ENCODE peak calls at places on chromosomes 7 and 10, in six cellular contexts. One of them, this sample, is unnamed. For H3K79me1, the result is how much of the 10 kb centered on the place peaks cover.

GRCh38 chr10:68561804-68562649 is 1.9 kb downstream of the TET1 start:
- DNase-seq in mesendoderm: peak
- DNase-seq in IMR-90: no peak
- DNase-seq in H1: no peak
- DNase-seq in neuronal stem cell: peak
- DNase-seq in trophoblast cell: peak
- DNase-seq in this sample: peak

GRCh38 chr7:22990588-22990949 is 23.4 kb downstream of the HYCC1 start:
- DNase-seq in trophoblast cell: no peak
- DNase-seq in H1: no peak
- DNase-seq in mesendoderm: peak
- DNase-seq in neuronal stem cell: no peak
- DNase-seq in IMR-90: peak
- DNase-seq in this sample: peak

GRCh38 chr10:132407846-132408278 is 10.9 kb downstream of the PWWP2B start:
- DNase-seq in trophoblast cell: peak
- DNase-seq in IMR-90: peak
- DNase-seq in neuronal stem cell: no peak
- DNase-seq in mesendoderm: peak
- DNase-seq in H1: no peak
- DNase-seq in this sample: peak

GRCh38 chr10:132859084-132859855 is 73.3 kb upstream of the NKX6-2 start:
- DNase-seq in mesendoderm: no peak
- DNase-seq in neuronal stem cell: no peak
- DNase-seq in H1: no peak
- DNase-seq in IMR-90: no peak
- DNase-seq in trophoblast cell: no peak
- DNase-seq in this sample: no peak

GRCh38 chr7:5528815-5529442 is 105.3 kb upstream of the TNRC18 start:
- DNase-seq in IMR-90: no peak
- DNase-seq in neuronal stem cell: no peak
- DNase-seq in H1: no peak
- DNase-seq in mesendoderm: no peak
- DNase-seq in trophoblast cell: no peak
- DNase-seq in this sample: peak

GRCh38 chr7:8436965-8437364 is 3.6 kb downstream of the NXPH1 start:
- DNase-seq in mesendoderm: peak
- DNase-seq in H1: no peak
- DNase-seq in IMR-90: no peak
- DNase-seq in trophoblast cell: peak
- DNase-seq in neuronal stem cell: peak
- DNase-seq in this sample: no peak

GRCh38 chr10:47048533-47048905 is 137.3 kb downstream of the PTPN20 start:
- DNase-seq in H1: no peak
- DNase-seq in mesendoderm: peak
- DNase-seq in neuronal stem cell: no peak
- DNase-seq in IMR-90: no peak
- DNase-seq in trophoblast cell: no peak
- DNase-seq in this sample: no peak

GRCh38 chr7:150858236-150859197 is 6.2 kb downstream of the AOC1 start:
- DNase-seq in IMR-90: no peak
- DNase-seq in neuronal stem cell: no peak
- DNase-seq in mesendoderm: no peak
- DNase-seq in trophoblast cell: no peak
- DNase-seq in H1: no peak
- DNase-seq in this sample: no peak

GRCh38 chr10:810351-810846 is 120.9 kb upstream of the DIP2C start:
- DNase-seq in trophoblast cell: peak
- DNase-seq in H1: no peak
- DNase-seq in neuronal stem cell: peak
- DNase-seq in IMR-90: peak
- DNase-seq in mesendoderm: peak
- DNase-seq in this sample: no peak

GRCh38 chr10:3757638-3758490 is 27.1 kb downstream of the KLF6 start:
- DNase-seq in neuronal stem cell: no peak
- DNase-seq in trophoblast cell: peak
- DNase-seq in H1: no peak
- DNase-seq in mesendoderm: no peak
- DNase-seq in IMR-90: no peak
- DNase-seq in this sample: peak

GRCh38 chr7:154862153-154862791 is 140.7 kb downstream of the PAXIP1 start:
- DNase-seq in neuronal stem cell: no peak
- DNase-seq in mesendoderm: no peak
- DNase-seq in trophoblast cell: no peak
- DNase-seq in H1: no peak
- DNase-seq in IMR-90: no peak
- DNase-seq in this sample: no peak

GRCh38 chr10:11331706-11332105 is 279.7 kb downstream of the USP6NL start:
- DNase-seq in mesendoderm: no peak
- DNase-seq in neuronal stem cell: no peak
- DNase-seq in IMR-90: peak
- DNase-seq in H1: no peak
- DNase-seq in trophoblast cell: no peak
- DNase-seq in this sample: no peak

GRCh38 chr10:103582331-103583123 is 89.0 kb downstream of the NEURL1 start:
- DNase-seq in IMR-90: no peak
- DNase-seq in mesendoderm: no peak
- DNase-seq in H1: no peak
- DNase-seq in trophoblast cell: peak
- DNase-seq in neuronal stem cell: no peak
- DNase-seq in this sample: peak

GRCh38 chr7:122803323-122803722 is 82.9 kb downstream of the CADPS2 start:
- DNase-seq in H1: no peak
- DNase-seq in neuronal stem cell: peak
- DNase-seq in trophoblast cell: peak
- DNase-seq in IMR-90: no peak
- DNase-seq in mesendoderm: peak
- DNase-seq in this sample: no peak

GRCh38 chr7:130614449-130614848 is 54.1 kb downstream of the COPG2 start:
- DNase-seq in IMR-90: no peak
- DNase-seq in neuronal stem cell: no peak
- DNase-seq in H1: no peak
- DNase-seq in trophoblast cell: no peak
- DNase-seq in mesendoderm: no peak
- DNase-seq in this sample: no peak

GRCh38 chr10:78604721-78605120 is 464.0 kb upstream of the ZMIZ1 start:
- DNase-seq in mesendoderm: no peak
- DNase-seq in IMR-90: no peak
- DNase-seq in H1: no peak
- DNase-seq in neuronal stem cell: no peak
- DNase-seq in trophoblast cell: no peak
- DNase-seq in this sample: no peak
- H3K4me3 ChIP-seq in mesendoderm: no peak
- H3K4me3 ChIP-seq in IMR-90: no peak
- H3K4me3 ChIP-seq in H1: no peak
- H3K4me3 ChIP-seq in neuronal stem cell: no peak
- H3K4me3 ChIP-seq in trophoblast cell: no peak
- H3K4me3 ChIP-seq in this sample: no peak

GRCh38 chr7:1642291-1642728 is 27.8 kb upstream of the ELFN1 start:
- DNase-seq in IMR-90: no peak
- DNase-seq in H1: no peak
- DNase-seq in neuronal stem cell: no peak
- DNase-seq in mesendoderm: no peak
- DNase-seq in trophoblast cell: no peak
- DNase-seq in this sample: no peak
- H3K79me1 ChIP-seq in IMR-90: under half
- H3K79me1 ChIP-seq in H1: under half
- H3K79me1 ChIP-seq in neuronal stem cell: under half
- H3K79me1 ChIP-seq in mesendoderm: under half
- H3K79me1 ChIP-seq in trophoblast cell: under half
- H3K79me1 ChIP-seq in this sample: under half

DNA sequence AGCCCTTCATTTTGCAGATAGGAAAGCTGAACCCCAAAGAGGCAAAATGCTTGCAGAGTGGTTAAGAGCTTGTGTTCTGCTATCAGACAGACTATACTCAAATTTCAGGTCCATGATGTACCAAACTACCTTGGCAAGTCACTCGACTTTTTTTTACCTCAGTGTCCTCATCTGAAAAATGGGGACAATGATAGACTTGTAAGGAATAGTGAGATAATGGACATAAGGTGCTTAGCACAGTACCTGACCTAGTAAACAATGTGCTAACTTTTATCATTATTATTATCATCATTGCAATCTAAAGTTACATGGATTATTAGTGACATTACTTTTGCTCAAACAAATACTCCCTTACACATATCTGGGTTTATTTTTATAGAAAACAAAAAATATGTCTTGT is 79.4 kb upstream of the ARID5B start:
- DNase-seq in trophoblast cell: no peak
- DNase-seq in mesendoderm: no peak
- DNase-seq in IMR-90: no peak
- DNase-seq in neuronal stem cell: no peak
- DNase-seq in H1: no peak
- DNase-seq in this sample: no peak
- H3K23ac ChIP-seq in trophoblast cell: no peak
- H3K23ac ChIP-seq in mesendoderm: no peak
- H3K23ac ChIP-seq in IMR-90: no peak
- H3K23ac ChIP-seq in neuronal stem cell: no peak
- H3K23ac ChIP-seq in H1: no peak
- H3K23ac ChIP-seq in this sample: no peak

DNA sequence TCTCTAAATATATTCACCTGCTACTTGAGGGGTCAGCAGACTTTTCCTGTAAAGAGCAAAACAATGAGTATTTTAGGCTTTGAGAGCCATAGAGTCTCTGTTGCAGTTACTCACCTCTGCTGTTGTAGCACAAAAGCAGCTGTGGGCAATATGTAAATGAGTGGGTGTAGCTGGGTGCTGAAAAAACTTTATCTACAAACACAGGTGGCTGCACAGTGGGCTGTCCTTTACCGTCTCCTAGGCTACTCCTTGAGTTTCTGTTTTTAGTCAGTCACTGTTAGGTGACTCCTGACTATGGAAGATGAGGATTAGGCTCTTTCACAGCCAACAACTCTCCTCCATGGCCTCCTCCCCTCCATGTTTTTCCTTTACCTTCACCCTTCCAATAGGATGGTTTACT is 286.1 kb upstream of the C7orf33 start:
- DNase-seq in IMR-90: no peak
- DNase-seq in H1: no peak
- DNase-seq in mesendoderm: peak
- DNase-seq in trophoblast cell: no peak
- DNase-seq in neuronal stem cell: no peak
- DNase-seq in this sample: no peak
- H3K4me3 ChIP-seq in IMR-90: no peak
- H3K4me3 ChIP-seq in H1: no peak
- H3K4me3 ChIP-seq in mesendoderm: no peak
- H3K4me3 ChIP-seq in trophoblast cell: no peak
- H3K4me3 ChIP-seq in neuronal stem cell: no peak
- H3K4me3 ChIP-seq in this sample: peak

GRCh38 chr10:26199841-26200240 is 16.7 kb upstream of the GAD2 start:
- DNase-seq in neuronal stem cell: no peak
- DNase-seq in H1: no peak
- DNase-seq in trophoblast cell: peak
- DNase-seq in IMR-90: no peak
- DNase-seq in mesendoderm: peak
- DNase-seq in this sample: no peak
- H3K79me1 ChIP-seq in neuronal stem cell: under half
- H3K79me1 ChIP-seq in H1: under half
- H3K79me1 ChIP-seq in trophoblast cell: under half
- H3K79me1 ChIP-seq in IMR-90: under half
- H3K79me1 ChIP-seq in mesendoderm: under half
- H3K79me1 ChIP-seq in this sample: under half

GRCh38 chr10:42937649-42938180 is 139.2 kb upstream of the RET start:
- DNase-seq in neuronal stem cell: no peak
- DNase-seq in H1: no peak
- DNase-seq in mesendoderm: no peak
- DNase-seq in trophoblast cell: no peak
- DNase-seq in IMR-90: no peak
- DNase-seq in this sample: no peak
- H3K23ac ChIP-seq in neuronal stem cell: no peak
- H3K23ac ChIP-seq in H1: no peak
- H3K23ac ChIP-seq in mesendoderm: no peak
- H3K23ac ChIP-seq in trophoblast cell: no peak
- H3K23ac ChIP-seq in IMR-90: no peak
- H3K23ac ChIP-seq in this sample: no peak

GRCh38 chr10:95467162-95467599 is 94.0 kb downstream of the SORBS1 start:
- DNase-seq in mesendoderm: peak
- DNase-seq in neuronal stem cell: no peak
- DNase-seq in IMR-90: no peak
- DNase-seq in H1: peak
- DNase-seq in trophoblast cell: peak
- DNase-seq in this sample: peak
- H3K4me3 ChIP-seq in mesendoderm: no peak
- H3K4me3 ChIP-seq in neuronal stem cell: no peak
- H3K4me3 ChIP-seq in IMR-90: no peak
- H3K4me3 ChIP-seq in H1: no peak
- H3K4me3 ChIP-seq in trophoblast cell: no peak
- H3K4me3 ChIP-seq in this sample: no peak

GRCh38 chr10:27022048-27022447 is 78.2 kb downstream of the ANKRD26 start:
- DNase-seq in neuronal stem cell: no peak
- DNase-seq in H1: no peak
- DNase-seq in mesendoderm: peak
- DNase-seq in trophoblast cell: no peak
- DNase-seq in IMR-90: no peak
- DNase-seq in this sample: no peak
- H3K79me1 ChIP-seq in neuronal stem cell: under half
- H3K79me1 ChIP-seq in H1: under half
- H3K79me1 ChIP-seq in mesendoderm: under half
- H3K79me1 ChIP-seq in trophoblast cell: under half
- H3K79me1 ChIP-seq in IMR-90: under half
- H3K79me1 ChIP-seq in this sample: under half

This sample was measured in mesenchymal stem cell.